ENCODE peak calls at places on chromosomes 12 and 14, in six cellular contexts. A, N, X, P, G and S are unnamed samples.

GRCh38 chr14:105391541-105391940 is 6.8 kb upstream of the TEX22 start:
- DNase-seq in A (no peak), N (no peak), X (no peak), P (no peak), G (no peak), S (no peak)

GRCh38 chr12:45327823-45328383 is 112.0 kb downstream of the ANO6 start:
- DNase-seq in A (peak; percentile 23), N (peak; percentile 48), X (no peak), P (no peak), G (no peak), S (no peak)

GRCh38 chr14:85316701-85317100 is 213.2 kb upstream of the FLRT2 start:
- DNase-seq in A (no peak), N (no peak), X (peak; percentile 81), P (no peak), G (no peak), S (peak; percentile 11)

GRCh38 chr12:124804011-124804621 is 59.5 kb downstream of the SCARB1 start:
- DNase-seq in A (peak; percentile 51), N (peak; percentile 45), X (peak; percentile 8), P (peak; percentile 72), G (no peak), S (no peak)

GRCh38 chr12:1851126-1851791 is 30.9 kb downstream of the LRTM2 start:
- DNase-seq in A (no peak), N (peak; percentile 84), X (no peak), P (no peak), G (no peak), S (peak; percentile 75)

GRCh38 chr14:56150645-56151345 is 32.6 kb downstream of the PELI2 start:
- DNase-seq in A (no peak), N (no peak), X (no peak), P (no peak), G (no peak), S (no peak)

GRCh38 chr12:79420146-79420618 is 270.6 kb downstream of the PAWR start:
- DNase-seq in A (peak; percentile 84), N (peak; percentile 95), X (peak; percentile 81), P (no peak), G (peak; percentile 35), S (peak; percentile 76)

GRCh38 chr12:54374555-54375257 is 9.8 kb downstream of the ZNF385A start:
- DNase-seq in A (no peak), N (no peak), X (no peak), P (no peak), G (no peak), S (no peak)

GRCh38 chr12:124744659-124745467 is 118.8 kb downstream of the SCARB1 start:
- DNase-seq in A (peak; percentile 82), N (peak; percentile 50), X (no peak), P (peak; percentile 91), G (peak; percentile 14), S (no peak)

GRCh38 chr12:14479004-14479403 is 88.7 kb downstream of the PLBD1 start:
- DNase-seq in A (no peak), N (no peak), X (no peak), P (no peak), G (no peak), S (no peak)

GRCh38 chr12:14481201-14481600 is 86.5 kb downstream of the PLBD1 start:
- DNase-seq in A (no peak), N (no peak), X (no peak), P (no peak), G (no peak), S (no peak)

GRCh38 chr12:14482886-14483285 is 84.8 kb downstream of the PLBD1 start:
- DNase-seq in A (no peak), N (no peak), X (no peak), P (no peak), G (no peak), S (peak; percentile 74)

DNA sequence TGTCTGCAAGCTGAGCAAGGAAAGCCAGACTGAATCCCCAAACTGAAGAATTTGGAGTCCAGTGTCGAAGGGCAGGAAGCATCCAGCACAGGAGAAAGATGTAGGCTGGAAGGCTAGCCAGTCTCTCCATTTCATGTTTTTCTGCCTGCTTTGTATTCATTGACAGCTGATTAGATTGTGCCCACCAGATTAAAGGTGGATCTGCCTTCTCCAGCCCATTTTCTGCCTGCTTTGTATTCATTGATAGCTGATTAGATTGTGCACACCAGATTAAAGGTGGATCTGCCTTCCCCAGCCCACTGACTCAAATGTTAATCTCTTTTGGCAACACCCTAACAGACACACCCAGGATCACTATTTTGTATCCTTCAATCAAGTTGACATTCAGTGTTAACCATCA is 85.3 kb downstream of the PLBD1 start:
- DNase-seq in A (no peak), N (no peak), X (no peak), P (no peak), G (no peak), S (no peak)
- H3K27ac ChIP-seq in A (no peak overlapping the region), N (no peak overlapping the region), X (no peak overlapping the region), P (no peak overlapping the region), G (no peak overlapping the region), S (no peak overlapping the region)

GRCh38 chr12:7142809-7143465 is 12.8 kb downstream of the CLSTN3 start:
- DNase-seq in A (no peak), N (no peak), X (no peak), P (no peak), G (no peak), S (no peak)
- H3K4me2 ChIP-seq in A (no peak overlapping the region), N (no peak overlapping the region), X (no peak overlapping the region), P (no peak overlapping the region), G (no peak overlapping the region), S (no peak overlapping the region)

GRCh38 chr14:81535399-81536124 is 1.9 kb upstream of the SEL1L start:
- DNase-seq in A (no peak), N (no peak), X (no peak), P (no peak), G (no peak), S (no peak)
- H2AFZ ChIP-seq in A (no peak overlapping the region), N (no peak overlapping the region), X (no peak overlapping the region), P (no peak overlapping the region), G (no peak overlapping the region), S (peak overlapping the region; percentile 4)

GRCh38 chr12:122861586-122861970 is 26.3 kb downstream of the HIP1R start:
- DNase-seq in A (no peak), N (no peak), X (no peak), P (no peak), G (no peak), S (no peak)

GRCh38 chr12:122860854-122861585 is 25.8 kb downstream of the HIP1R start:
- DNase-seq in A (no peak), N (no peak), X (no peak), P (no peak), G (no peak), S (no peak)

GRCh38 chr12:122858591-122859302 is 23.5 kb downstream of the HIP1R start:
- DNase-seq in A (no peak), N (no peak), X (no peak), P (no peak), G (no peak), S (no peak)

GRCh38 chr12:122859303-122860051 is 24.2 kb downstream of the HIP1R start:
- DNase-seq in A (no peak), N (no peak), X (no peak), P (no peak), G (no peak), S (no peak)

GRCh38 chr12:122860052-122860853 is 25.0 kb downstream of the HIP1R start:
- DNase-seq in A (peak; percentile 84), N (peak; percentile 88), X (peak; percentile 75), P (peak; percentile 87), G (peak; percentile 62), S (peak; percentile 64)
- H3K27ac ChIP-seq in A (no peak overlapping the region), N (no peak overlapping the region), X (no peak overlapping the region), P (no peak overlapping the region), G (peak overlapping the region; percentile 31), S (no peak overlapping the region)

GRCh38 chr12:132470417-132470816 is 19.5 kb upstream of the FBRSL1 start:
- DNase-seq in A (no peak), N (no peak), X (no peak), P (no peak), G (no peak), S (no peak)
- H3K4me2 ChIP-seq in A (no peak overlapping the region), N (no peak overlapping the region), X (no peak overlapping the region), P (no peak overlapping the region), G (no peak overlapping the region), S (no peak overlapping the region)

GRCh38 chr12:24822121-24822899 is 126.6 kb downstream of the BCAT1 start:
- DNase-seq in A (no peak), N (no peak), X (peak; percentile 85), P (no peak), G (no peak), S (peak; percentile 77)
- H2AFZ ChIP-seq in A (no peak overlapping the region), N (no peak overlapping the region), X (no peak overlapping the region), P (no peak overlapping the region), G (no peak overlapping the region), S (peak overlapping the region; percentile 20)

GRCh38 chr12:67449591-67450052 is 180.5 kb downstream of the CAND1 start:
- DNase-seq in A (no peak), N (no peak), X (no peak), P (no peak), G (peak; percentile 86), S (no peak)
- H3K27ac ChIP-seq in A (no peak overlapping the region), N (no peak overlapping the region), X (no peak overlapping the region), P (no peak overlapping the region), G (peak overlapping the region; percentile 95), S (no peak overlapping the region)

DNA sequence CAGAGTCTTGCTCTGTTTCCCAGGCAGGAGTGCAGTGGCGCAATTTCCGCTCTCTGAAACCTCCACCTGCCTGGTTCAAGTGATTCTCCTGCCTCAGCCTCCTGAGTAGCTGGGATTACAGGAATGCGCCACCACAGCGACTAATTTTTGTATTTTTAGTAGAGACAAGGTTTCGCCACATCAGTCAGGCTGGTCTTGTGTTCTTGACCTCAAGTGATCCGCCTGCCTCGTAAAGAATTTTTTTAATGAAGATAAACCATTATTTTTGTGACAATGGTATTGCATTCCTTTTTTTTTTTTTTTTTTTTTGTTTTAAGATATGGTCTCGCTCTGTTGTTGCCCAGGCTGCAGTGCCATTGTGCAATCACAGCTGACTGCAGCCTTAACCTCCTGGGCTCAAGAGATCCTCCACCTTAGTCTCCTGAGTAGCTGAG is 25.8 kb downstream of the ACVR1B start:
- DNase-seq in A (no peak), N (no peak), X (no peak), P (no peak), G (no peak), S (no peak)
- H3K4me2 ChIP-seq in A (no peak overlapping the region), N (no peak overlapping the region), X (no peak overlapping the region), P (no peak overlapping the region), G (no peak overlapping the region), S (no peak overlapping the region)

GRCh38 chr14:96409701-96410100 is 17.8 kb downstream of the AK7 start:
- DNase-seq in A (no peak), N (peak; percentile 73), X (no peak), P (no peak), G (no peak), S (peak; percentile 20)

GRCh38 chr14:96405603-96406158 is 13.8 kb downstream of the AK7 start:
- DNase-seq in A (no peak), N (no peak), X (no peak), P (no peak), G (no peak), S (no peak)

GRCh38 chr14:96407980-96408570 is 16.1 kb downstream of the AK7 start:
- DNase-seq in A (no peak), N (no peak), X (no peak), P (no peak), G (no peak), S (no peak)

GRCh38 chr14:96410119-96410518 is 18.2 kb downstream of the AK7 start:
- DNase-seq in A (no peak), N (no peak), X (no peak), P (no peak), G (no peak), S (no peak)

GRCh38 chr14:96408608-96409007 is 16.7 kb downstream of the AK7 start:
- DNase-seq in A (no peak), N (no peak), X (no peak), P (no peak), G (no peak), S (no peak)
- H2AFZ ChIP-seq in A (no peak overlapping the region), N (no peak overlapping the region), X (no peak overlapping the region), P (no peak overlapping the region), G (no peak overlapping the region), S (no peak overlapping the region)